ENCODE peak calls at places on chromosome 3, in nine cellular contexts. A is AG04450, L is fibroblast of the aortic adventitia, D is transverse colon, Z is ovary, B is cardiac fibroblast, X is lower leg skin, Q is AG10803, Y is suprapubic skin. S is an unnamed sample.

GRCh38 chr3:28502555-28502954 is 153.9 kb upstream of the AZI2 start:
- DNase-seq in X (no peak), B (no peak), A (no peak), Y (no peak), L (no peak), Z (no peak), D (no peak), Q (no peak), S (no peak)

GRCh38 chr3:100875239-100875638 is 118.0 kb downstream of the ABI3BP start:
- DNase-seq in Z (peak; percentile 22), B (peak; percentile 59), Y (no peak), X (no peak), Q (peak; percentile 25), A (no peak), D (peak; percentile 60), L (peak; percentile 87), S (peak; percentile 68)

GRCh38 chr3:152446495-152446894 is 177.8 kb downstream of the MBNL1 start:
- DNase-seq in Q (no peak), A (no peak), Z (peak; percentile 26), X (no peak), L (no peak), Y (no peak), D (no peak), B (no peak), S (no peak)

GRCh38 chr3:45724919-45725318 is 35.7 kb downstream of the SACM1L start:
- DNase-seq in L (no peak), X (no peak), A (no peak), D (no peak), Y (no peak), B (no peak), Q (no peak), Z (no peak), S (no peak)

GRCh38 chr3:25191703-25192102 is 236.4 kb upstream of the RARB start:
- DNase-seq in D (no peak), Y (no peak), Q (no peak), Z (no peak), B (no peak), A (no peak), L (no peak), X (no peak), S (no peak)

GRCh38 chr3:13715961-13716360 is 163.9 kb downstream of the WNT7A start:
- DNase-seq in B (no peak), D (no peak), A (no peak), Z (peak; percentile 1), Y (peak; percentile 7), X (peak; percentile 56), Q (no peak), L (no peak), S (no peak)

GRCh38 chr3:123745184-123745855 is 138.8 kb downstream of the MYLK start:
- DNase-seq in Y (no peak), B (peak; percentile 70), X (no peak), L (peak; percentile 74), Q (peak; percentile 47), Z (no peak), A (no peak), D (no peak), S (no peak)

GRCh38 chr3:114351822-114352145 is 58.0 kb downstream of the TIGIT start:
- DNase-seq in A (no peak), D (no peak), Q (no peak), L (no peak), Y (no peak), Z (no peak), X (no peak), B (no peak), S (no peak)

GRCh38 chr3:193879099-193879863 is 256.7 kb upstream of the HES1 start:
- DNase-seq in B (no peak), A (no peak), X (no peak), Q (no peak), D (no peak), Z (no peak), L (no peak), Y (no peak), S (no peak)

GRCh38 chr3:23418026-23418425 is 214.9 kb downstream of the UBE2E2 start:
- DNase-seq in L (no peak), B (no peak), Q (no peak), D (no peak), X (no peak), A (no peak), Y (no peak), Z (no peak), S (no peak)

GRCh38 chr3:172332256-172333041 is 115.8 kb downstream of the GHSR start:
- DNase-seq in B (peak; percentile 73), A (no peak), Q (peak; percentile 62), L (peak; percentile 68), D (peak; percentile 75), Z (peak; percentile 63), X (peak; percentile 90), Y (peak; percentile 75), S (peak; percentile 36)

GRCh38 chr3:147652682-147653081 is 243.5 kb downstream of the ZIC1 start:
- DNase-seq in X (no peak), L (peak; percentile 45), Z (no peak), B (no peak), A (no peak), Y (no peak), D (no peak), Q (no peak), S (no peak)

GRCh38 chr3:176479291-176479690 is 718.0 kb downstream of the TBL1XR1 start:
- DNase-seq in B (no peak), X (no peak), A (no peak), D (no peak), Q (no peak), Y (no peak), Z (no peak), L (no peak), S (no peak)

GRCh38 chr3:137071104-137071503 is 113.3 kb downstream of the IL20RB start:
- DNase-seq in Z (no peak), X (no peak), L (no peak), Q (no peak), A (no peak), Y (no peak), D (peak; percentile 31), B (peak; percentile 2), S (no peak)

GRCh38 chr3:164521139-164521538 is 557.2 kb downstream of the SI start:
- DNase-seq in Y (no peak), Z (no peak), A (no peak), Q (no peak), D (no peak), X (no peak), B (no peak), L (no peak), S (no peak)

GRCh38 chr3:138068579-138069174 is 46.7 kb downstream of the DZIP1L start:
- DNase-seq in Q (peak; percentile 79), A (peak; percentile 68), L (peak; percentile 86), D (peak; percentile 76), X (peak; percentile 95), B (peak; percentile 87), Y (peak; percentile 84), Z (peak; percentile 86), S (peak; percentile 61)

GRCh38 chr3:77370413-77370812 is 330.5 kb downstream of the ROBO2 start:
- DNase-seq in Q (peak; percentile 42), L (no peak), Z (peak; percentile 19), X (peak; percentile 86), D (no peak), Y (peak; percentile 59), A (peak; percentile 44), B (peak; percentile 12), S (peak; percentile 88)

GRCh38 chr3:124174463-124174862 is 182.5 kb upstream of the ROPN1 start:
- DNase-seq in Z (no peak), Q (no peak), A (no peak), B (no peak), Y (no peak), X (no peak), L (no peak), D (no peak), S (no peak)

GRCh38 chr3:108940568-108941285 is 13.0 kb downstream of the GUCA1C start:
- DNase-seq in L (no peak), Y (no peak), B (no peak), A (no peak), D (no peak), Q (no peak), Z (no peak), X (no peak), S (no peak)

GRCh38 chr3:27141668-27142067 is 227.5 kb downstream of the NEK10 start:
- DNase-seq in Q (no peak), Z (no peak), Y (no peak), A (no peak), X (no peak), B (no peak), L (no peak), D (no peak), S (no peak)
- TF ChIP-seq CTCF in Q (peak; percentile 17), Z (no peak), Y (no peak), A (no peak), X (no peak), B (no peak), L (no peak), D (no peak), S (no peak)

GRCh38 chr3:66593978-66594377 is 93.2 kb upstream of the LRIG1 start:
- DNase-seq in Y (no peak), L (peak; percentile 89), A (peak; percentile 83), X (no peak), B (peak; percentile 26), D (no peak), Q (peak; percentile 74), Z (no peak), S (peak; percentile 92)

GRCh38 chr3:66588340-66588847 is 87.6 kb upstream of the LRIG1 start:
- DNase-seq in X (no peak), Y (no peak), Z (no peak), L (peak; percentile 30), A (peak; percentile 63), B (no peak), D (no peak), Q (no peak), S (peak; percentile 84)

GRCh38 chr3:66592927-66593625 is 92.3 kb upstream of the LRIG1 start:
- DNase-seq in Z (no peak), X (no peak), D (no peak), L (peak; percentile 38), A (peak; percentile 34), B (no peak), Q (no peak), Y (no peak), S (no peak)

GRCh38 chr3:66597316-66597863 is 96.6 kb upstream of the LRIG1 start:
- DNase-seq in A (no peak), D (no peak), Z (no peak), Y (no peak), X (no peak), L (no peak), Q (no peak), B (no peak), S (no peak)

GRCh38 chr3:66592061-66592875 is 91.4 kb upstream of the LRIG1 start:
- DNase-seq in Y (no peak), D (no peak), L (peak; percentile 49), Q (no peak), X (no peak), Z (no peak), B (no peak), A (no peak), S (no peak)
- H3K4me3 ChIP-seq in Y (no peak overlapping the region), D (no peak overlapping the region), L (no peak overlapping the region), Q (no peak overlapping the region), X (no peak overlapping the region), Z (no peak overlapping the region), B (no peak overlapping the region), A (no peak overlapping the region), S (no peak overlapping the region)

GRCh38 chr3:169362872-169363271 is 300.6 kb downstream of the MECOM start:
- DNase-seq in D (no peak), X (no peak), Y (no peak), Q (no peak), L (no peak), B (no peak), A (no peak), Z (no peak), S (no peak)
- TF ChIP-seq CTCF in D (no peak), X (no peak), Y (no peak), Q (no peak), L (no peak), B (peak; percentile 6), A (peak; percentile 21), Z (no peak), S (no peak)

GRCh38 chr3:57803647-57804081 is 47.6 kb downstream of the SLMAP start:
- DNase-seq in B (peak; percentile 89), Q (peak; percentile 87), A (peak; percentile 78), Y (no peak), D (peak; percentile 28), X (no peak), Z (no peak), L (peak; percentile 95), S (peak; percentile 85)
- H3K4me3 ChIP-seq in B (peak overlapping the region; percentile 11), Q (no peak overlapping the region), A (no peak overlapping the region), Y (no peak overlapping the region), D (no peak overlapping the region), X (no peak overlapping the region), Z (no peak overlapping the region), L (peak overlapping the region; percentile 34), S (no peak overlapping the region)

S was measured in foreskin fibroblast.